ENCODE peak calls at places on chromosomes 3 and 15, in four cellular contexts. J, K, N and A are unnamed samples.

GRCh38 chr3:194135806-194136518 is at the start of gene HES1:
- DNase-seq in J (peak), N (peak), K (peak), A (peak)

GRCh38 chr3:171286580-171287249 is 173.5 kb downstream of the TNIK start:
- DNase-seq in N (peak), J (no peak), K (no peak), A (no peak)

GRCh38 chr15:29990035-29990434 is 92.7 kb upstream of the GOLGA8J start:
- DNase-seq in K (no peak), J (no peak), N (no peak), A (no peak)

GRCh38 chr15:47377465-47377864 is 339.8 kb upstream of the SEMA6D start:
- DNase-seq in J (no peak), N (no peak), K (no peak), A (no peak)

GRCh38 chr3:105353485-105354161 is 13.1 kb upstream of the ALCAM start:
- DNase-seq in J (peak), K (no peak), N (peak), A (no peak)

GRCh38 chr3:128568602-128569490 is 75.8 kb upstream of the GATA2 start:
- DNase-seq in N (no peak), J (peak), K (no peak), A (no peak)

GRCh38 chr15:100727291-100727851 is 125.0 kb downstream of the ASB7 start:
- DNase-seq in K (no peak), J (peak), N (peak), A (no peak)

GRCh38 chr15:92395176-92395521 is 1.5 kb downstream of the ST8SIA2 start:
- DNase-seq in J (no peak), K (no peak), N (no peak), A (no peak)

GRCh38 chr15:74857671-74858365 is 14.9 kb upstream of the ULK3 start:
- DNase-seq in K (no peak), N (no peak), J (no peak), A (no peak)

GRCh38 chr3:9129366-9129765 is 120.1 kb downstream of the SRGAP3 start:
- DNase-seq in J (no peak), N (no peak), K (no peak), A (no peak)

GRCh38 chr15:44087578-44088190 is 107.4 kb downstream of the FRMD5 start:
- DNase-seq in K (no peak), J (no peak), N (peak), A (no peak)

GRCh38 chr15:79035111-79035601 is 55.4 kb downstream of the RASGRF1 start:
- DNase-seq in K (no peak), N (no peak), J (peak), A (no peak)

GRCh38 chr3:197795200-197795599 is 4.1 kb downstream of the LRCH3 start:
- DNase-seq in K (no peak), J (no peak), N (peak), A (no peak)

GRCh38 chr3:11370134-11370533 is 97.9 kb downstream of the ATG7 start:
- DNase-seq in K (no peak), N (no peak), J (no peak), A (no peak)

GRCh38 chr15:40872791-40873526 is 1.1 kb downstream of the RHOV start:
- DNase-seq in N (no peak), K (no peak), J (no peak), A (no peak)

GRCh38 chr3:156648086-156648485 is 26.3 kb upstream of the TIPARP start:
- DNase-seq in J (no peak), K (no peak), N (peak), A (no peak)

GRCh38 chr3:191257286-191257685 is 58.2 kb downstream of the OSTN start:
- DNase-seq in J (no peak), K (no peak), N (no peak), A (no peak)

GRCh38 chr15:34241376-34242350 is 16.8 kb downstream of the EMC4 start:
- DNase-seq in N (peak), K (no peak), J (peak), A (no peak)

GRCh38 chr15:70635895-70636294 is 127.5 kb downstream of the UACA start:
- DNase-seq in J (no peak), N (no peak), K (no peak), A (no peak)

GRCh38 chr3:56702487-56703315 is 19.6 kb upstream of the TASOR start:
- DNase-seq in K (no peak), J (peak), N (peak), A (peak)

GRCh38 chr3:194194051-194194756 is 58.3 kb downstream of the HES1 start:
- DNase-seq in K (no peak), J (no peak), N (no peak), A (peak)

GRCh38 chr3:5197022-5197421 is 9.5 kb downstream of the EDEM1 start:
- DNase-seq in K (no peak), N (peak), J (no peak), A (no peak)

GRCh38 chr15:39393575-39394335 is 187.1 kb upstream of the THBS1 start:
- DNase-seq in N (no peak), J (no peak), K (no peak), A (no peak)

GRCh38 chr15:85890620-85890980 is 95.9 kb upstream of the KLHL25 start:
- DNase-seq in N (no peak), J (no peak), K (no peak), A (no peak)

GRCh38 chr15:67076147-67076843 is 10.9 kb downstream of the SMAD3 start:
- DNase-seq in J (no peak), K (peak), N (peak), A (no peak)

GRCh38 chr3:170864525-170865208 is 5.3 kb downstream of the RPL22L1 start:
- DNase-seq in K (no peak), N (no peak), J (peak), A (no peak)

GRCh38 chr3:136664771-136665170 is 87.4 kb downstream of the STAG1 start:
- DNase-seq in J (no peak), N (peak), K (no peak), A (no peak)

GRCh38 chr15:32844118-32844711 is 126.4 kb downstream of the GREM1 start:
- DNase-seq in N (no peak), K (no peak), J (peak), A (no peak)

GRCh38 chr3:135229018-135229495 is 434.0 kb downstream of the EPHB1 start:
- DNase-seq in N (no peak), K (no peak), J (peak), A (no peak)

GRCh38 chr3:55173504-55173903 is 245.6 kb upstream of the LRTM1 start:
- DNase-seq in K (no peak), J (no peak), N (no peak), A (no peak)

GRCh38 chr3:185207931-185208746 is 45.7 kb downstream of the EHHADH start:
- DNase-seq in J (no peak), K (peak), N (peak), A (no peak)

GRCh38 chr15:34993413-34993812 is 5.3 kb upstream of the ZNF770 start:
- DNase-seq in J (no peak), K (peak), N (no peak), A (no peak)

GRCh38 chr15:90530250-90531051 is 728 bp downstream of the CRTC3 start:
- DNase-seq in N (no peak), J (peak), K (peak), A (peak)

GRCh38 chr15:67370206-67370954 is 115.8 kb downstream of the IQCH start:
- DNase-seq in N (no peak), K (no peak), J (no peak), A (no peak)

GRCh38 chr3:56928379-56929068 is 126.8 kb upstream of the ARHGEF3 start:
- DNase-seq in N (peak), J (peak), K (no peak), A (no peak)